ENCODE peak calls at places on chromosomes 11 and 22, in seven cellular contexts. One of them, this sample, is unnamed.

GRCh38 chr11:46347637-46348311 is 511 bp downstream of the DGKZ start:
- DNase-seq in K562: peak
- DNase-seq in GM12878: no peak
- DNase-seq in SK-N-SH: peak
- DNase-seq in H1: no peak
- DNase-seq in HCT116: no peak
- DNase-seq in HepG2: no peak
- DNase-seq in this sample: no peak

GRCh38 chr11:2663506-2663905 is 36.3 kb downstream of the KCNQ1OT1 start:
- DNase-seq in HepG2: no peak
- DNase-seq in HCT116: no peak
- DNase-seq in H1: no peak
- DNase-seq in K562: no peak
- DNase-seq in GM12878: no peak
- DNase-seq in SK-N-SH: no peak
- DNase-seq in this sample: no peak

GRCh38 chr22:20084547-20085413 is 4.7 kb downstream of the DGCR8 start:
- DNase-seq in SK-N-SH: peak
- DNase-seq in K562: peak
- DNase-seq in GM12878: no peak
- DNase-seq in HCT116: no peak
- DNase-seq in H1: no peak
- DNase-seq in HepG2: peak
- DNase-seq in this sample: no peak

GRCh38 chr11:100467821-100468508 is 219.1 kb upstream of the ARHGAP42 start:
- DNase-seq in HCT116: no peak
- DNase-seq in HepG2: no peak
- DNase-seq in GM12878: no peak
- DNase-seq in K562: no peak
- DNase-seq in SK-N-SH: no peak
- DNase-seq in H1: no peak
- DNase-seq in this sample: no peak

GRCh38 chr11:69540118-69541000 is 58.9 kb downstream of the LINC01488 start:
- DNase-seq in SK-N-SH: peak
- DNase-seq in GM12878: no peak
- DNase-seq in HepG2: peak
- DNase-seq in HCT116: no peak
- DNase-seq in H1: no peak
- DNase-seq in K562: peak
- DNase-seq in this sample: peak

GRCh38 chr11:105862736-105863367 is 159.2 kb downstream of the MSANTD4 start:
- DNase-seq in GM12878: no peak
- DNase-seq in HCT116: peak
- DNase-seq in SK-N-SH: peak
- DNase-seq in K562: no peak
- DNase-seq in H1: no peak
- DNase-seq in HepG2: peak
- DNase-seq in this sample: peak

GRCh38 chr11:47494996-47495855 is 46.3 kb upstream of the RAPSN start:
- DNase-seq in K562: no peak
- DNase-seq in SK-N-SH: no peak
- DNase-seq in H1: no peak
- DNase-seq in GM12878: no peak
- DNase-seq in HepG2: no peak
- DNase-seq in HCT116: no peak
- DNase-seq in this sample: no peak

GRCh38 chr11:77705195-77705876 is 67.7 kb upstream of the CLNS1A start:
- DNase-seq in HCT116: peak
- DNase-seq in HepG2: peak
- DNase-seq in H1: no peak
- DNase-seq in GM12878: no peak
- DNase-seq in K562: peak
- DNase-seq in SK-N-SH: no peak
- DNase-seq in this sample: peak

GRCh38 chr22:40324468-40325305 is 21.6 kb upstream of the ADSL start:
- DNase-seq in H1: no peak
- DNase-seq in HepG2: no peak
- DNase-seq in SK-N-SH: no peak
- DNase-seq in GM12878: no peak
- DNase-seq in HCT116: no peak
- DNase-seq in K562: no peak
- DNase-seq in this sample: no peak

GRCh38 chr11:833114-833791 is 501 bp downstream of the CD151 start:
- DNase-seq in K562: peak
- DNase-seq in H1: no peak
- DNase-seq in HepG2: no peak
- DNase-seq in GM12878: no peak
- DNase-seq in SK-N-SH: peak
- DNase-seq in HCT116: no peak
- DNase-seq in this sample: peak

GRCh38 chr11:118621071-118621815 is 13.8 kb downstream of the PHLDB1 start:
- DNase-seq in HepG2: peak
- DNase-seq in H1: no peak
- DNase-seq in GM12878: no peak
- DNase-seq in K562: peak
- DNase-seq in SK-N-SH: peak
- DNase-seq in HCT116: peak
- DNase-seq in this sample: peak

GRCh38 chr11:73288873-73289707 is 17.0 kb downstream of the P2RY6 start:
- DNase-seq in GM12878: peak
- DNase-seq in HepG2: peak
- DNase-seq in K562: peak
- DNase-seq in SK-N-SH: peak
- DNase-seq in HCT116: peak
- DNase-seq in H1: no peak
- DNase-seq in this sample: peak

GRCh38 chr11:22169833-22170232 is 23.1 kb upstream of the ANO5 start:
- DNase-seq in GM12878: no peak
- DNase-seq in K562: no peak
- DNase-seq in HCT116: no peak
- DNase-seq in SK-N-SH: no peak
- DNase-seq in HepG2: peak
- DNase-seq in H1: no peak
- DNase-seq in this sample: no peak

DNA sequence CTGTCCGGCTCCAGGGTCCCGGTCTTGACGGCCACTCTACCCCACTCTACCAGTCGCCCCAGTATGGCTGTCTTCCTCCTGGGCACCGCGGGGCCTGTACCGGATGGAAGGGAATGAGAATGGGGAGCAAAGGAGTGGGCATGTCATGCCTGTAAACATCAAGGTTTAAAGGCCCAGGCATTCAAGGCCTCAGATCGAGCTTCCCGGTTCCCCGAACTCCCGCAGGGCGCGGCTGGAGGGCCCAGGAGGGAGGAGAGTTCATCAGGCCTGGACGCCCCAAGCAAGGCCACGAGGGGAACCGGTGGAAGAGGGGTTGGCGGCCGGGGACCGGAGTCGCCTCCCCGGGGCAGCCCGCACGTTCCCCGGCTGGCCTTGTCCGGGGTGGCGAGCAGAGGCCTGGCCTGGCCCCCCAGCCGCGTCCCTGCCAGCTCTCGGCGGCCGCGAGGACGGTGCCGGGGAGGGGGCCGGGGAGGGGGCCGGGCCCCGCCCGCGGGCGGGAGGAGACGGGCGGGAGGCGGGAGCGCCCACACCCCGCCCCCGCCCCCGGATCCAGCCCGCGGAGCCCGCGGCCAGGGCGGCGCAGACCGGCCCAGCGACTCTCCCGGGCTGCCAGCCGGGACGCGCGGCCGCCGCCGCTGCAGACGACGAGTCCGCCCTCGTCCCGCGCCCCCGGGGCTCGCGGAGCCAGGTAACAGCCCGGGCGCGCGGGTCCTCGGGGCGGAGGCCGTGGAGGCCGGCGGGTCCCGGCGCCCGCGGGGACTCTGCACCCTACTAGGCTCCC is at the start of gene CDC42EP1:
- DNase-seq in H1: no peak
- DNase-seq in SK-N-SH: peak
- DNase-seq in K562: peak
- DNase-seq in HepG2: no peak
- DNase-seq in HCT116: no peak
- DNase-seq in GM12878: no peak
- DNase-seq in this sample: peak
- TF ChIP-seq MAX in H1: peak
- TF ChIP-seq MAX in SK-N-SH: no peak
- TF ChIP-seq MAX in K562: peak
- TF ChIP-seq MAX in HepG2: peak
- TF ChIP-seq MAX in HCT116: no peak
- TF ChIP-seq MAX in GM12878: no peak
- TF ChIP-seq MAX in this sample: no peak

DNA sequence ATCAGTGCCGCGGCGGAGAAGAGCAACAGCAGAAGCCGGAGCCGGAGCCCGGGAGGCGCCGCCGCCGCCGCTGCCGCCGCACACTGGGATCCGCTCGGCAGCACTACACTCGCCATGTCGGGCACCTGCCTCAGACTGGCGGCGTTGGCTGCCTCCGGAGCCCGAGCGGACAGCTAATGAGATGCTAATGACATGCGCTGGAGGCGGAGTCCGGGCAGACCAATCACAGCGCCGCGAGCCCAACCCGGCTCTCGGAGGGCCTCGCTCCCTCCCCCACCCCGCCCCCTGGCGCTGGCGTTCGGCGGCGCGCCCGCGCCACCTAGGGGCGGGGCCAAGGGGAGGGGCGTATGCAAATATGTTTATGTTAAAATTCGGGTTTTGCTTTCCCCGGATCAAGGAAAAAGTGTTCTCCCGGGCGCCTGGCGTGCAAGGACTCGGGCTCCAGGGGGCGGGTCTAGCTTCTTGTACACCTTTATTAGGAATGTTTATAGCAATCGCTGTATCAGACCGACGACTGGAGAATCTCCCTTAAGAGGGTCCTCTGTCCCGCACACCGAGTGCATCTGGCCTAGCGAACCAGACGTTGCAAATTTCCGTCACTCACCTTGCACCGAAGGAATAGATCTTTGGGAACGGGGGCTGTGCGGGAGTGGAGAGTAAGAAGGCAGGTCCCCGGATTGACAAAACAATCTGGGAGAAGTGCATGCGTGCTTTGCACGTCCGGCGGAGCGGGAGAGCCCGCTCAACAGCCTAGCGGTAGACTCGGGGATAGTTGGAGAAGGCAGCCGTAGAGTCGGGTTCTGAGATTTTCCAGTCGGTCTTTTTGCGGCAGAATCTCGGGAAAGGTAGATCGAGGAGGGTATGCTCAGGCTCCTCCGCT is at the start of gene CADM1:
- DNase-seq in HepG2: peak
- DNase-seq in H1: peak
- DNase-seq in K562: peak
- DNase-seq in GM12878: no peak
- DNase-seq in HCT116: no peak
- DNase-seq in SK-N-SH: peak
- DNase-seq in this sample: peak
- H2AFZ ChIP-seq in HepG2: peak
- H2AFZ ChIP-seq in H1: peak
- H2AFZ ChIP-seq in K562: peak
- H2AFZ ChIP-seq in GM12878: no peak
- H2AFZ ChIP-seq in HCT116: no peak
- H2AFZ ChIP-seq in SK-N-SH: peak
- H2AFZ ChIP-seq in this sample: peak

DNA sequence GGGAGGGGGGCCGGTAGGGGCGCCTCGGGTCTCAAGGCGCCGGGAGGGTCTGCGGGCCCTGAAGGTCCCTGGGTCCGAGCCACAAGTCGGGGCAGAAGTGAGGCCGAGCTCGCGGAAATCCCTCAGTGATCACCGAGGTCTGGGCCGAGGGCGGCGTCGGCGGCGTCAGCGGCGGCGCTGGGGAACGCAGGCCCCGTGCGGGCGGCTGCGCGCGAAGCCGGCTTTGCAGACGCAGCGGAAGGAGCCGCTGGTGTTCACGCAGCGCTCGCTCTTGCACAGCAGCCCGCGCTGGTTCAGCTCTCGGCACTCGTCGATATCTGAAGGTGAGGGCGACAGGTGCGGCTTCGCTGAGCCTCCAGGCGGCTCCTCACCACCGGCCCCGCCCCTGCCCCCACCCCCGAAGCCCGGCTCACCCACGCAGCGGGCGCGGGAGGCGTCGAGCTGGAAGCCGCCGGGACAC is 14.1 kb downstream of the SCYL1 start:
- DNase-seq in K562: no peak
- DNase-seq in HCT116: no peak
- DNase-seq in HepG2: no peak
- DNase-seq in H1: no peak
- DNase-seq in SK-N-SH: no peak
- DNase-seq in GM12878: no peak
- DNase-seq in this sample: no peak
- TF ChIP-seq MAX in K562: no peak
- TF ChIP-seq MAX in HCT116: no peak
- TF ChIP-seq MAX in HepG2: no peak
- TF ChIP-seq MAX in H1: peak
- TF ChIP-seq MAX in SK-N-SH: no peak
- TF ChIP-seq MAX in GM12878: no peak
- TF ChIP-seq MAX in this sample: no peak

GRCh38 chr11:128859563-128860441 is 7.3 kb downstream of the KCNJ1 start:
- DNase-seq in K562: peak
- DNase-seq in GM12878: no peak
- DNase-seq in HepG2: peak
- DNase-seq in H1: peak
- DNase-seq in SK-N-SH: peak
- DNase-seq in HCT116: peak
- DNase-seq in this sample: peak
- H2AFZ ChIP-seq in K562: no peak
- H2AFZ ChIP-seq in GM12878: no peak
- H2AFZ ChIP-seq in HepG2: no peak
- H2AFZ ChIP-seq in H1: no peak
- H2AFZ ChIP-seq in SK-N-SH: no peak
- H2AFZ ChIP-seq in HCT116: peak
- H2AFZ ChIP-seq in this sample: peak

GRCh38 chr22:49992921-49993648 is 19.5 kb downstream of the IL17REL start:
- DNase-seq in GM12878: no peak
- DNase-seq in SK-N-SH: peak
- DNase-seq in K562: peak
- DNase-seq in HepG2: peak
- DNase-seq in HCT116: no peak
- DNase-seq in H1: no peak
- DNase-seq in this sample: peak
- TF ChIP-seq MAX in GM12878: no peak
- TF ChIP-seq MAX in SK-N-SH: no peak
- TF ChIP-seq MAX in K562: no peak
- TF ChIP-seq MAX in HepG2: no peak
- TF ChIP-seq MAX in HCT116: no peak
- TF ChIP-seq MAX in H1: peak
- TF ChIP-seq MAX in this sample: no peak

GRCh38 chr11:129695543-129696308 is 119.9 kb upstream of the TMEM45B start:
- DNase-seq in HCT116: peak
- DNase-seq in H1: peak
- DNase-seq in SK-N-SH: peak
- DNase-seq in GM12878: no peak
- DNase-seq in K562: peak
- DNase-seq in HepG2: peak
- DNase-seq in this sample: peak
- H2AFZ ChIP-seq in HCT116: peak
- H2AFZ ChIP-seq in H1: peak
- H2AFZ ChIP-seq in SK-N-SH: peak
- H2AFZ ChIP-seq in GM12878: peak
- H2AFZ ChIP-seq in K562: peak
- H2AFZ ChIP-seq in HepG2: no peak
- H2AFZ ChIP-seq in this sample: peak

This sample was measured in endothelial cell of umbilical vein.